ENCODE peak calls at places on chromosomes 5 and 9, in four cellular contexts. L, R, V and X are unnamed samples. For H3K36me3, the result is how much of the 10 kb centered on the place peaks cover.

GRCh38 chr5:102792705-102793104 is 37.6 kb downstream of the PAM start:
- DNase-seq in L (no peak), R (no peak), V (no peak), X (no peak)

GRCh38 chr9:134663084-134663483 is 21.5 kb downstream of the COL5A1 start:
- DNase-seq in L (no peak), R (no peak), V (no peak), X (no peak)

GRCh38 chr5:67073045-67073444 is 123.6 kb downstream of the CD180 start:
- DNase-seq in L (no peak), R (no peak), V (no peak), X (no peak)

GRCh38 chr5:16863380-16864007 is 72.6 kb downstream of the MYO10 start:
- DNase-seq in L (no peak), R (no peak), V (no peak), X (no peak)

GRCh38 chr5:100643473-100643872 is 108.3 kb downstream of the FAM174A start:
- DNase-seq in L (no peak), R (no peak), V (no peak), X (no peak)

GRCh38 chr9:19748278-19749126 is 40.3 kb downstream of the SLC24A2 start:
- DNase-seq in L (no peak), R (no peak), V (no peak), X (no peak)

GRCh38 chr9:69249337-69249736 is 75.3 kb downstream of the TJP2 start:
- DNase-seq in L (no peak), R (no peak), V (no peak), X (no peak)

GRCh38 chr9:86749530-86750275 is 197.6 kb downstream of the GAS1 start:
- DNase-seq in L (no peak), R (no peak), V (peak), X (no peak)

GRCh38 chr9:34252670-34253459 is 74.0 kb downstream of the UBAP1 start:
- DNase-seq in L (peak), R (peak), V (peak), X (peak)

GRCh38 chr5:109485030-109485429 is 75.3 kb upstream of the PJA2 start:
- DNase-seq in L (no peak), R (no peak), V (peak), X (no peak)

GRCh38 chr9:123355761-123356520 is at the start of gene CRB2:
- DNase-seq in L (no peak), R (peak), V (peak), X (no peak)

GRCh38 chr5:90293931-90294330 is 115.6 kb downstream of the CETN3 start:
- DNase-seq in L (no peak), R (no peak), V (no peak), X (no peak)

GRCh38 chr9:131774636-131775035 is 34.8 kb upstream of the RAPGEF1 start:
- DNase-seq in L (no peak), R (no peak), V (no peak), X (no peak)

GRCh38 chr5:176716320-176716719 is 69.0 kb downstream of the TSPAN17 start:
- DNase-seq in L (peak), R (no peak), V (peak), X (no peak)

GRCh38 chr9:20989923-20990341 is 41.5 kb downstream of the HACD4 start:
- DNase-seq in L (no peak), R (no peak), V (no peak), X (no peak)

GRCh38 chr5:94442971-94443370 is 175.4 kb downstream of the KIAA0825 start:
- DNase-seq in L (no peak), R (no peak), V (no peak), X (no peak)

GRCh38 chr9:97689401-97689800 is 7.7 kb downstream of the XPA start:
- DNase-seq in L (no peak), R (no peak), V (no peak), X (no peak)

GRCh38 chr5:56183507-56183906 is 49.6 kb downstream of the ANKRD55 start:
- DNase-seq in L (peak), R (no peak), V (no peak), X (peak)

GRCh38 chr5:112320408-112320807 is 98.7 kb downstream of the EPB41L4A start:
- DNase-seq in L (no peak), R (no peak), V (no peak), X (no peak)

GRCh38 chr9:114177423-114178064 is 22.2 kb downstream of the COL27A1 start:
- DNase-seq in L (no peak), R (no peak), V (no peak), X (no peak)

GRCh38 chr5:38307845-38308244 is 49.5 kb downstream of the EGFLAM start:
- DNase-seq in L (no peak), R (no peak), V (no peak), X (no peak)

GRCh38 chr9:137789295-137789895 is 88.2 kb upstream of the CACNA1B start:
- DNase-seq in L (no peak), R (no peak), V (no peak), X (no peak)
- H3K36me3 ChIP-seq in L (under half), R (under half), V (under half), X (under half)

DNA sequence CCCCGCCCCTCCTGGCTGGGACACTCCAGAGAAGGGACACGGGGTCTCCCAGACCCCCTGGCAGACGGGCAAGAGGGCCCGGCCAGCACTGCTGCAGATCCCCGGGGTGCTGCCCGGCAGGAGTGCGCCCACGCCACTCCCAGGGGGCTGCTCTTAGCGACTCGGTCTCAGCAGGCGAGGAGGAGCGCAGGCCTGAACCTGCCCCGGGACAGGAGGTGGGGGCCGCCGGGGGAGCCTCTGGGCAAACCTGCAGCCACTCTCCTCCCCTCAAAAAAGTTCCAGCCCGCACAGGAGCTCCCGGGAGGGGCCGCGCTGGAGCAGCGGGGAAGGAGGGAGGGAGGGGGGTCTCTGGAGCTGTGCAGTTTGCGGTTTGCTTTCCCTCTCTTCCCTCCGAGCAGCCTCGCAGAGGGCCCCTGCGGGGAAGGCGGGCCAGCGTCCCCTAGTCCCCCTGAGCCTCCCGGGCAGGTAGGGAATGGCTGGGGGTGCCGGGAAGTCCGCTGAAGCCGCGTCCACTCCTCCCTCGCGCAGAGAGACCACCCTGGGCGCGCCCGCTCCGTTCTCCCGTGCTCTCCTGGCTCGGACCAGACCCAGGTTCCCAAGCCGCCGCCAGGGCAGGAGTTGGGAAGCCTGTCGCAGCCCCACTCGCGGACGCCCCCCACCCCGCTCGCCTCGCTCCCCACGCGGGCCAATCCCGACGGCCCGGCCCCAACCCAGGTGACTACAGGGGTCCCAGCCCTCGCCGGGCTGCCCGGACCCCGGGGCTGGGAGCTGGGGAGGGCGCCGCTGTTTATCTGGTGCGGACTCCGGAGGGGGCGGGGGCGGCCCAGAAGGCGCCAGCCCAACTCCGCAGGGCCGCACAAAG is 44.2 kb downstream of the NACC2 start:
- DNase-seq in L (no peak), R (peak), V (peak), X (no peak)
- TF ChIP-seq SIN3A in L (no peak), R (no peak), V (no peak), X (no peak)

GRCh38 chr5:157189223-157189622 is 8.6 kb downstream of the ITK start:
- DNase-seq in L (no peak), R (no peak), V (no peak), X (no peak)
- H3K36me3 ChIP-seq in L (under half), R (under half), V (under half), X (under half)

GRCh38 chr9:111601237-111602018 is 2.0 kb upstream of the PTGR1 start:
- DNase-seq in L (no peak), R (no peak), V (no peak), X (no peak)
- TF ChIP-seq SIN3A in L (no peak), R (no peak), V (no peak), X (no peak)

GRCh38 chr5:138901716-138902115 is 26.6 kb upstream of the LRRTM2 start:
- DNase-seq in L (no peak), R (no peak), V (no peak), X (no peak)
- H3K36me3 ChIP-seq in L (under half), R (under half), V (half or more), X (under half)

DNA sequence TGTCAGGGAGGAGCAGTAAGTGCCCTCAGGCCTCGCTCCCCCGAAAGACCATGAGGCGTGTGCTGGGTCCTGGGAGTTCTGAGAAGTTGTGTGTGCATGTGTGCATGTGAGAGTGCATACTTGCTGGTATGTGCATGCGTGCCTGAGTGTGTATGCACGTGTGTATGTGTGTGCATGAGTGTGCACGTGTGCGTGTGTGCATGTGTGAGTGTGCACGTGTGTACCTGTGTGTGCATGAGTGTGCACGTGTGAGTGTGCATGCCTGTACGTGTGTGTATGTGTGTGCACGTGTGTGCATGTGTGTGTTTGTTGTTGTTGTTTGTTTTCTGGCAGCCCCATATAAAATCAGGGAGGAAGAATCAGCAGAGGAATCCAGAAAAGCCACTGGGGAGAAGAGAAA is 426.7 kb downstream of the IRX2 start:
- DNase-seq in L (no peak), R (no peak), V (no peak), X (no peak)
- TF ChIP-seq SIN3A in L (no peak), R (no peak), V (no peak), X (no peak)